ENCODE peak calls at places on chromosome 17, in eight cellular contexts. P, F, I, V, S, Y, T and M are unnamed samples.
A peak's percentile ranks its signal among the peaks of the same experiment; 100 is the strongest.

GRCh38 chr17:6536566-6537065 is 19.7 kb downstream of the PITPNM3 start:
- DNase-seq in P (no peak), F (peak; percentile 6), I (no peak), V (no peak), S (no peak), Y (no peak), T (no peak), M (no peak)

GRCh38 chr17:58684003-58684402 is 7.8 kb downstream of the TEX14 start:
- DNase-seq in P (no peak), F (no peak), I (no peak), V (no peak), S (no peak), Y (no peak), T (no peak), M (no peak)

GRCh38 chr17:7070712-7071111 is 9.3 kb downstream of the CLEC10A start:
- DNase-seq in P (no peak), F (no peak), I (no peak), V (no peak), S (no peak), Y (no peak), T (no peak), M (no peak)

GRCh38 chr17:7283471-7284216 is 2.1 kb downstream of the SLC2A4 start:
- DNase-seq in P (no peak), F (no peak), I (no peak), V (no peak), S (no peak), Y (no peak), T (no peak), M (no peak)

GRCh38 chr17:20955437-20956323 is 87.1 kb downstream of the USP22 start:
- DNase-seq in P (peak; percentile 12), F (no peak), I (no peak), V (no peak), S (no peak), Y (no peak), T (no peak), M (no peak)

GRCh38 chr17:61689610-61690180 is 98.7 kb upstream of the NACA2 start:
- DNase-seq in P (no peak), F (no peak), I (no peak), V (no peak), S (no peak), Y (no peak), T (no peak), M (no peak)

GRCh38 chr17:39701012-39701783 is 1.3 kb downstream of the ERBB2 start:
- DNase-seq in P (no peak), F (no peak), I (no peak), V (no peak), S (no peak), Y (no peak), T (no peak), M (no peak)

GRCh38 chr17:66577041-66577440 is 257.9 kb upstream of the CACNG5 start:
- DNase-seq in P (no peak), F (no peak), I (no peak), V (no peak), S (no peak), Y (no peak), T (no peak), M (no peak)

GRCh38 chr17:41948747-41949460 is 17.7 kb upstream of the CNP start:
- DNase-seq in P (no peak), F (no peak), I (no peak), V (no peak), S (no peak), Y (no peak), T (no peak), M (no peak)

GRCh38 chr17:50534222-50534978 is 1.9 kb downstream of the EPN3 start:
- DNase-seq in P (no peak), F (peak; percentile 73), I (no peak), V (peak; percentile 37), S (no peak), Y (peak; percentile 41), T (no peak), M (no peak)

GRCh38 chr17:74018116-74018515 is 185.4 kb upstream of the RPL38 start:
- DNase-seq in P (no peak), F (no peak), I (no peak), V (no peak), S (no peak), Y (no peak), T (no peak), M (no peak)

GRCh38 chr17:78475211-78475610 is 96.8 kb downstream of the PGS1 start:
- DNase-seq in P (no peak), F (no peak), I (no peak), V (no peak), S (no peak), Y (no peak), T (no peak), M (no peak)

GRCh38 chr17:794876-795275 is 12.7 kb downstream of the MRM3 start:
- DNase-seq in P (peak; percentile 75), F (peak; percentile 87), I (peak; percentile 8), V (peak; percentile 37), S (peak; percentile 12), Y (peak; percentile 58), T (no peak), M (no peak)

GRCh38 chr17:74493381-74493833 is 27.0 kb downstream of the CD300A start:
- DNase-seq in P (peak; percentile 32), F (peak; percentile 57), I (peak; percentile 59), V (peak; percentile 63), S (peak; percentile 69), Y (peak; percentile 81), T (peak; percentile 34), M (peak; percentile 60)

GRCh38 chr17:80319262-80319998 is 58.8 kb downstream of the RNF213 start:
- DNase-seq in P (no peak), F (no peak), I (no peak), V (no peak), S (no peak), Y (no peak), T (no peak), M (no peak)

GRCh38 chr17:16652847-16653366 is 743 bp downstream of the ZNF624 start:
- DNase-seq in P (no peak), F (no peak), I (no peak), V (no peak), S (no peak), Y (no peak), T (no peak), M (no peak)

GRCh38 chr17:67223924-67224323 is 21.1 kb downstream of the HELZ start:
- DNase-seq in P (no peak), F (no peak), I (no peak), V (no peak), S (no peak), Y (no peak), T (no peak), M (no peak)

GRCh38 chr17:17784599-17785264 is 52.1 kb downstream of the SREBF1 start:
- DNase-seq in P (no peak), F (no peak), I (no peak), V (peak; percentile 14), S (peak; percentile 50), Y (peak; percentile 25), T (no peak), M (no peak)

GRCh38 chr17:49742256-49742655 is 21.7 kb downstream of the FAM117A start:
- DNase-seq in P (no peak), F (no peak), I (peak; percentile 17), V (no peak), S (no peak), Y (no peak), T (no peak), M (no peak)

GRCh38 chr17:72619976-72620650 is 472.4 kb downstream of the SLC39A11 start:
- DNase-seq in P (no peak), F (no peak), I (no peak), V (no peak), S (no peak), Y (no peak), T (no peak), M (no peak)

GRCh38 chr17:7336240-7337175 is at the start of gene ACAP1:
- DNase-seq in P (no peak), F (no peak), I (peak; percentile 78), V (peak; percentile 92), S (peak; percentile 90), Y (peak; percentile 95), T (peak; percentile 74), M (no peak)

GRCh38 chr17:76969598-76970172 is 101.5 kb downstream of the MGAT5B start:
- DNase-seq in P (no peak), F (no peak), I (no peak), V (no peak), S (no peak), Y (no peak), T (no peak), M (no peak)

GRCh38 chr17:69414408-69415274 is at the start of gene MAP2K6:
- DNase-seq in P (peak; percentile 80), F (peak; percentile 63), I (peak; percentile 76), V (peak; percentile 80), S (peak; percentile 75), Y (peak; percentile 81), T (peak; percentile 61), M (peak; percentile 61)

GRCh38 chr17:67608691-67609090 is 109.0 kb upstream of the NOL11 start:
- DNase-seq in P (peak; percentile 67), F (no peak), I (no peak), V (no peak), S (no peak), Y (no peak), T (no peak), M (no peak)

GRCh38 chr17:34351041-34351575 is 5.2 kb upstream of the CCL13 start:
- DNase-seq in P (no peak), F (no peak), I (no peak), V (no peak), S (no peak), Y (no peak), T (no peak), M (no peak)

GRCh38 chr17:63987616-63988478 is 10.3 kb upstream of the PRR29 start:
- DNase-seq in P (no peak), F (no peak), I (no peak), V (no peak), S (no peak), Y (no peak), T (no peak), M (no peak)

GRCh38 chr17:36004604-36005003 is 3.3 kb upstream of the CCL15 start:
- DNase-seq in P (no peak), F (no peak), I (no peak), V (no peak), S (no peak), Y (no peak), T (no peak), M (no peak)

GRCh38 chr17:73641779-73642580 is 2.3 kb downstream of the SDK2 start:
- DNase-seq in P (no peak), F (no peak), I (no peak), V (no peak), S (no peak), Y (no peak), T (no peak), M (no peak)

GRCh38 chr17:68238488-68238887 is 9.4 kb upstream of the AMZ2 start:
- DNase-seq in P (no peak), F (no peak), I (peak; percentile 45), V (no peak), S (peak; percentile 21), Y (no peak), T (no peak), M (no peak)

GRCh38 chr17:30104575-30105339 is 11.9 kb upstream of the NSRP1 start:
- DNase-seq in P (peak; percentile 71), F (peak; percentile 64), I (peak; percentile 55), V (peak; percentile 65), S (peak; percentile 64), Y (peak; percentile 80), T (peak; percentile 38), M (peak; percentile 62)